ENCODE peak calls at places on chromosomes 16 and 17, in five cellular contexts. K is spleen, A is glutamatergic neuron, F is HFFc6, L is H1. W is an unnamed sample.
A peak's percentile ranks its signal among the peaks of the same experiment; 100 is the strongest.

GRCh38 chr17:76008630-76009425 is 8.2 kb downstream of the CDK3 start:
- DNase-seq in F (no peak), L (no peak), K (no peak), A (no peak), W (no peak)

GRCh38 chr16:3134338-3135119 is at the start of gene ZNF213:
- DNase-seq in L (peak; percentile 88), A (peak; percentile 91), K (peak; percentile 96), F (peak; percentile 98), W (peak; percentile 95)

GRCh38 chr16:64250866-64251265 is 871.0 kb downstream of the CDH11 start:
- DNase-seq in F (peak; percentile 27), L (no peak), A (no peak), K (no peak), W (no peak)

GRCh38 chr16:88854306-88855111 is 2.2 kb downstream of the GALNS start:
- DNase-seq in A (no peak), K (peak; percentile 87), F (no peak), L (no peak), W (peak; percentile 81)

GRCh38 chr17:58004060-58004459 is 3.0 kb downstream of the SRSF1 start:
- DNase-seq in A (no peak), F (no peak), L (no peak), K (no peak), W (no peak)

GRCh38 chr16:565420-566330 is 1.1 kb upstream of the NHLRC4 start:
- DNase-seq in K (no peak), F (no peak), L (no peak), A (no peak), W (no peak)

GRCh38 chr16:31331141-31331764 is 23.7 kb upstream of the ITGAX start:
- DNase-seq in F (no peak), L (no peak), A (no peak), K (peak; percentile 84), W (peak; percentile 69)

GRCh38 chr17:66849851-66850580 is 15.1 kb downstream of the CACNG5 start:
- DNase-seq in F (no peak), A (no peak), L (no peak), K (no peak), W (no peak)

GRCh38 chr17:78411241-78411855 is 32.9 kb downstream of the PGS1 start:
- DNase-seq in A (no peak), K (peak; percentile 87), F (no peak), L (no peak), W (no peak)
- TF ChIP-seq CTCF in A (no peak), K (no peak), F (no peak), L (no peak), W (no peak)

DNA sequence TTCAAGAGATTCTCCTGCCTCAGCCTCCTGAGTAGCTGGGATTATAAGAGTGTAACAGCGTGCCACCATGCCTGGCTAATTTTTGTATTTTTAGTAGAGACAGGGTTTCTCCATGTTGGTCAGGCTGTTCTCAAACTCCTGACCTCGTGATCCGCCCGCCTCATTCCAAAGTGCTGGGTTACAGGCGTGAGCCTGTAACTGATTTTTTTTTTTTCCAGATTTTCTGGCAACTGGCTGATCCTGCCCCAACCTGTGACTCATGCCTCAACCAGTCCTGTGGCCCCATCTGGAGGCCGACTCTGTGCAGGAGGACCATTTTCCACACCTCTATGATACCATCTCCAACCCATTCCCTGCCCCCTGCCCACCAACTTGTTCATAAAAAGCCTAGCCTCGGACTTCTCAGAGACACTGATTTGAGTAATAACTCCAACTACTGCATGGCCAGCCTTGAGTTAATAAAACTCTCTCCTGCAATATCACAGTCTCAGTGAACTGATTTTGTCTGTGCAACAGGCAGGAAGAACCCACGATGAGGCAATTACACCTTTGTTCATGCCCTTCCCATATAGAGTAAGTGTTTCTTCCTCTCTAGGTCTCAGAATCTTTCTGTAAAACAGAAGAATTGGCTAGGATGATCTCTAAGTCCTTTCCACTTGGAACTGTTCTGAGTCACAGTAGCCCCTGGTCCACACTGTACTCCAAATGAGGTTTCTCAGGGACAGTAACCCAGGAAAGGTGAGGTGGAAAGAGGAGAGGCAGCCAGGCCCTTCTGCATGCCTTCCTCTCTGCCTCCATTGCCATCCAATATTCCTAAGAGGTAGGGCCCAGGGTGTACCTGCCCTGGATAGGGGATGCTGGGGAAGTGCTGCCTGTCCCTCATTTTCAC is 8.8 kb upstream of the CNOT1 start:
- DNase-seq in K (no peak), L (no peak), F (peak; percentile 82), A (no peak), W (no peak)
- TF ChIP-seq CTCF in K (no peak), L (peak; percentile 57), F (peak; percentile 67), A (no peak), W (no peak)

GRCh38 chr17:9478889-9479288 is 96.7 kb downstream of the STX8 start:
- DNase-seq in A (no peak), F (no peak), L (no peak), K (no peak), W (no peak)
- TF ChIP-seq CTCF in A (no peak), F (no peak), L (no peak), K (no peak), W (no peak)

GRCh38 chr16:84391151-84391873 is 23.0 kb downstream of the ATP2C2 start:
- DNase-seq in A (no peak), L (no peak), F (no peak), K (no peak), W (no peak)

GRCh38 chr16:84396537-84397008 is 28.2 kb downstream of the ATP2C2 start:
- DNase-seq in A (no peak), K (no peak), L (no peak), F (no peak), W (no peak)

GRCh38 chr16:84397090-84397489 is 28.8 kb downstream of the ATP2C2 start:
- DNase-seq in A (no peak), L (no peak), F (no peak), K (no peak), W (no peak)
- TF ChIP-seq CTCF in A (peak; percentile 28), L (no peak), F (peak; percentile 57), K (no peak), W (no peak)

DNA sequence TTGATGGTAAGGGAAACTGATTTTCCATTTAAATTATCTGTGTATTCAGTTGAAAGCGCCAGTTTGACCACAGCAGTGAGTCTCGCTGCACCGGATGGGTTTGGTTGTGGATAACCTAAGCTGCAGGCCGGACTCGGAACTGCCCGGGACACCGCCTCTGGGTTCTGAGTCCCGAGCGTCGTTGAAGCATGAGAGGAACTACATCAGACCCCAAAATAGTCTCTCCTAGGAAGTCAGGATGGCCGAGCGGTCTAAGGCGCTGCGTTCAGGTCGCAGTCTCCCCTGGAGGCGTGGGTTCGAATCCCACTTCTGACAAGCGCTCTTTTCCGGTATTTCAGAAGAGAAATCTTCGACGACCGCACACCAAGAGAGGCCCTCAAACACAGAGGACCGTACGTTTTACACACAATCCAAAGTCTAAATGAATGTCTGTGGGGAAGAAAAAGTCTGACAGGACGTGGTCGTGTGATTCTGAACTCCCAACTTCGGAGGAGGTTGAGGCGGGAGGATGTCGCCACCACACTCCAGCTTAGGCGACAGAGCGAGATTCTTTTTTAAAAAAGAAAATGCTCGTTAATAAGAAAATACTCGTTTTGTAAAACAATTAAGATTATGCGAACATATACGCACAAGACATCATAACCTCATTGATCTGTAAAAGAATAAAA is 15.4 kb upstream of the PLLP start:
- DNase-seq in F (peak; percentile 97), L (peak; percentile 95), A (peak; percentile 81), K (peak; percentile 92), W (peak; percentile 77)
- TF ChIP-seq CTCF in F (peak; percentile 59), L (no peak), A (peak; percentile 32), K (peak; percentile 28), W (no peak)

W was measured in GM13976.